ENCODE peak calls at places on chromosomes 4 and X, in five cellular contexts. One of them, this sample, is unnamed. For H3K4me1 and H3K9me3, the result is how much of the 10 kb centered on the place peaks cover.

GRCh38 chrX:3639236-3639635 is 74.2 kb downstream of the PRKX start:
- DNase-seq in mammary epithelial cell: no peak
- DNase-seq in gastrocnemius medialis: no peak
- DNase-seq in heart left ventricle: no peak
- DNase-seq in right lobe of liver: no peak
- DNase-seq in this sample: no peak

GRCh38 chr4:38003102-38003501 is 42.9 kb downstream of the PTTG2 start:
- DNase-seq in mammary epithelial cell: no peak
- DNase-seq in gastrocnemius medialis: no peak
- DNase-seq in heart left ventricle: no peak
- DNase-seq in right lobe of liver: no peak
- DNase-seq in this sample: no peak

GRCh38 chr4:103098331-103098730 is 1.3 kb downstream of the BDH2 start:
- DNase-seq in mammary epithelial cell: no peak
- DNase-seq in gastrocnemius medialis: no peak
- DNase-seq in heart left ventricle: no peak
- DNase-seq in right lobe of liver: no peak
- DNase-seq in this sample: no peak

GRCh38 chr4:47155907-47156306 is 124.5 kb downstream of the GABRB1 start:
- DNase-seq in mammary epithelial cell: no peak
- DNase-seq in gastrocnemius medialis: no peak
- DNase-seq in heart left ventricle: no peak
- DNase-seq in right lobe of liver: no peak
- DNase-seq in this sample: no peak

GRCh38 chrX:145405012-145405411 is 157.7 kb downstream of the SPANXN1 start:
- DNase-seq in mammary epithelial cell: peak
- DNase-seq in gastrocnemius medialis: no peak
- DNase-seq in heart left ventricle: no peak
- DNase-seq in right lobe of liver: no peak
- DNase-seq in this sample: no peak

GRCh38 chr4:6271701-6272465 is 2.2 kb downstream of the WFS1 start:
- DNase-seq in mammary epithelial cell: no peak
- DNase-seq in gastrocnemius medialis: peak
- DNase-seq in heart left ventricle: peak
- DNase-seq in right lobe of liver: peak
- DNase-seq in this sample: no peak

GRCh38 chr4:159006202-159006601 is 96.7 kb upstream of the RAPGEF2 start:
- DNase-seq in mammary epithelial cell: peak
- DNase-seq in gastrocnemius medialis: no peak
- DNase-seq in heart left ventricle: no peak
- DNase-seq in right lobe of liver: no peak
- DNase-seq in this sample: no peak

GRCh38 chr4:126647756-126648396 is 984.9 kb upstream of the INTU start:
- DNase-seq in mammary epithelial cell: no peak
- DNase-seq in gastrocnemius medialis: no peak
- DNase-seq in heart left ventricle: no peak
- DNase-seq in right lobe of liver: no peak
- DNase-seq in this sample: no peak

GRCh38 chr4:139015269-139015947 is at the start of gene NOCT:
- DNase-seq in mammary epithelial cell: peak
- DNase-seq in gastrocnemius medialis: peak
- DNase-seq in heart left ventricle: peak
- DNase-seq in right lobe of liver: peak
- DNase-seq in this sample: peak

GRCh38 chr4:105496899-105497298 is 23.0 kb upstream of the PPA2 start:
- DNase-seq in mammary epithelial cell: no peak
- DNase-seq in gastrocnemius medialis: no peak
- DNase-seq in heart left ventricle: no peak
- DNase-seq in right lobe of liver: no peak
- DNase-seq in this sample: no peak

DNA sequence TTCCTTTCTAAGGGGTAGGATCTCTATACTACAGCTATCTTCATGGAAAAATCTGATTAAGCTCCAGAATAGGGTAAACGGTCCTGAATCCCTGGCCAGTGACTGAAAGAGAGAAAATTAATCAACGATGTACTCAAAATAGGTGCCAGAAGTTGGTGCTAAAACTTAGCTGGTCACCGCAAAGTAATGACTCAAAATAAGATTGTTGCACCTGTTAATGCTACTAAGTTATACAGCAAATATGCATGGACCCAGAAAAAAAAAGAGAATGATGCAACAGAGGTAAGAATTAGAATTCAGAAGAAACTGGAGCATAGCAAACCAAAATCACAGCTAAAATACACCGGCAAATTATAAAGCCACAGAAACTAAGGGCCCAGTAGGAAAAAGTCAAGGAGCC is 239.7 kb upstream of the FAM241A start:
- DNase-seq in mammary epithelial cell: no peak
- DNase-seq in gastrocnemius medialis: no peak
- DNase-seq in heart left ventricle: no peak
- DNase-seq in right lobe of liver: no peak
- DNase-seq in this sample: no peak
- H3K4me3 ChIP-seq in mammary epithelial cell: no peak
- H3K4me3 ChIP-seq in gastrocnemius medialis: no peak
- H3K4me3 ChIP-seq in heart left ventricle: no peak
- H3K4me3 ChIP-seq in right lobe of liver: no peak
- H3K4me3 ChIP-seq in this sample: no peak

DNA sequence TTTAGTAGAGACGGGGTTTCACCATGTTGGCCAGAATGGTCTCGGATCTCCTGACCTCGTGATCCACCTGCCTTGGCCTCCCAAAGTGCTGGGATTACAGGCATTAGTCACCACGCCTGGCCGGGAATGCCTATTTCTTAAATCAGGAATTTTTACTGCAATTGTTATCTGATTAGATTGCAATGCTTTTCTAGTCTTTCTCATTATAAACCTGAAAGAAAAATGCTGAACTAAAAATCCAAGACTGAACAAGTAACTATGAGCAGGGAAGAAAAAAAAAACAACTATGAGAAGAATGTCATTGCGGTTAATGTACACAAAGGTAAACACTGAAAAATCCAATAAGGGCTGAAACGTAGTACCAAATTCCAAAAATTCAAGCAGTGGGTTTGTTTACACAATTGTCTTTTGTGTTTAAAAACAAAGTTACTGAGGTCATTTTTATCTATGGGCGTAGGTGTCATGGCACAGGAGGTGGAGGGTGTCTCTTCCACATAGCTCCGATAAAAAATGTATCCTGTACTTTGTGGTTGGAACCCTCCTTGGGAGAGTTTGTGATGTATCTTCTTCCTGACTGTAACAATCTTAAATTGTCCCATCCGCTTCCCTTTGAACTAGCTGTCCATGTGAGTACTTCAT is 11.0 kb upstream of the TMEM156 start:
- DNase-seq in mammary epithelial cell: peak
- DNase-seq in gastrocnemius medialis: no peak
- DNase-seq in heart left ventricle: no peak
- DNase-seq in right lobe of liver: peak
- DNase-seq in this sample: no peak
- H3K4me1 ChIP-seq in mammary epithelial cell: under half
- H3K4me1 ChIP-seq in gastrocnemius medialis: under half
- H3K4me1 ChIP-seq in heart left ventricle: under half
- H3K4me1 ChIP-seq in right lobe of liver: under half
- H3K4me1 ChIP-seq in this sample: under half

GRCh38 chr4:179678093-179678804 is 2236.0 kb upstream of the AGA start:
- DNase-seq in mammary epithelial cell: no peak
- DNase-seq in gastrocnemius medialis: no peak
- DNase-seq in heart left ventricle: no peak
- DNase-seq in right lobe of liver: no peak
- DNase-seq in this sample: no peak
- H3K9me3 ChIP-seq in mammary epithelial cell: under half
- H3K9me3 ChIP-seq in gastrocnemius medialis: under half
- H3K9me3 ChIP-seq in heart left ventricle: under half
- H3K9me3 ChIP-seq in right lobe of liver: under half
- H3K9me3 ChIP-seq in this sample: under half

DNA sequence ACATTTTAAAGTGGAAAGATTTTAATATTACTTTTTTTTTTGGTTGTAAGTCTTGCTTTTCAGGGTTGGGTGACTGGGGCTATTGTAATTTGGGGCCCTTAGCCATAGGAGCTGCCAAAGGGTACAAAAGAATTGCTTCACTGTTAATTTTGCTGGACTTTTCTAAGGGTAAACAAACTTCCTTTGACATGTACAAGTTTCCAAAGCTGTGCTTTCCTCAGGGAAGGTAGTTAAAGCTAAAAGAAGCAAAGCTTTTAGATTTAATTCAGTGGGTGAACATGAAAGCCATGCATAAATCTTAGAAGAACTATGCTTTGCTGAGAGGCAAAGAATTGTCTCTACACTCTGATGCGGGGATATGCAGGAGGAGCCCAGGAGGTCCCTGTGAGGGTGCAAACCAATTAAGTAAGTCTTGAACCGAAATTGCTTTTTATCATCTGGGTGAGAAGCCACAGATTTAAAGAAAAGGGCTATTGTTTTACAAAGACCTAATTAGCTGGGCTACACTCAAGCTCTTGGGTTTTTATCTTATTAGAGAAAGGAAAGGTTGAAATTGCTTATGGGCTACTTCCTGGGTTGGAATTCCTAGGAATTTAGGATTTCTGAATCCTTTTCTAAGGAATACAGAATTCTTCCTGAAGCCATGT is 188.6 kb upstream of the ANK2 start:
- DNase-seq in mammary epithelial cell: no peak
- DNase-seq in gastrocnemius medialis: no peak
- DNase-seq in heart left ventricle: no peak
- DNase-seq in right lobe of liver: no peak
- DNase-seq in this sample: no peak
- H3K4me3 ChIP-seq in mammary epithelial cell: no peak
- H3K4me3 ChIP-seq in gastrocnemius medialis: no peak
- H3K4me3 ChIP-seq in heart left ventricle: no peak
- H3K4me3 ChIP-seq in right lobe of liver: no peak
- H3K4me3 ChIP-seq in this sample: no peak

DNA sequence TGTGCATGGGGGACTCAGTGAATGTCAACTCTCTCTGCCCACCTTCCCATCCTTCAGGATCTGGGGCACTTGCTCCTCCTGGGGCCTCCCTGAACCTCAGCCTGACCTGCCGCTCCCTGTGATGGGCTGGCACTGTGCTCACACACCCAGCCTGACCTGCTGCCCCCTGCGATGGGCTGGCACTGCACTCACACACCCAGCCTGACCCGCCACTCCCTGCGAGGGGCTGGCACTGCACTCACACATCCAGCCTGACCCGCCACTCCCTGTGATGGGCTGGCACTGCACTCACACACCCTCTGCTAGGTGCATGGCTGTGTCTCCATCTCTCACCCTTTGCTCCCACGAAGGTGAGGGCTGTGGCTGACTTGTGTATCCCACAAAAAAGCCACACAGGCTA is 103.4 kb downstream of the ABLIM2 start:
- DNase-seq in mammary epithelial cell: no peak
- DNase-seq in gastrocnemius medialis: no peak
- DNase-seq in heart left ventricle: no peak
- DNase-seq in right lobe of liver: no peak
- DNase-seq in this sample: no peak
- H3K4me1 ChIP-seq in mammary epithelial cell: under half
- H3K4me1 ChIP-seq in gastrocnemius medialis: under half
- H3K4me1 ChIP-seq in heart left ventricle: under half
- H3K4me1 ChIP-seq in right lobe of liver: under half
- H3K4me1 ChIP-seq in this sample: under half

DNA sequence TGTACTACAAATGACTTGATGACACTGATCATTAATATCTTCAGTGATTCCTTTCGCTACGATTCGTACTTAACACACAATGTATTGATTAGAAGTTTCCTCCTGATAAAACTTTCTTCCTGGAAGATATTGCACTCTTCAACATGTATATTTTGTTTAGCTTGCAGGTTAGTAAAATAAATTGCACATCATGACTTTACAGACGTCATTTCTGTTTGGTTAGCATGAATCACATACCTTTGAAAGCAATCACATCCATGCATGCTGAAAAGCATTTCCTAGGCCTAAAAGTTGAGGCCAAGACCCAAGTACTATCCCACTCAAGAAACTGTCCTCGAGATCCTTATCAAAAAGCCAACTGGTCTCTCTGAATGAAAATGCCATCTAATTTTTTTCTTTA is 1841.0 kb upstream of the PCDH7 start:
- DNase-seq in mammary epithelial cell: no peak
- DNase-seq in gastrocnemius medialis: no peak
- DNase-seq in heart left ventricle: no peak
- DNase-seq in right lobe of liver: no peak
- DNase-seq in this sample: no peak
- H3K9me3 ChIP-seq in mammary epithelial cell: under half
- H3K9me3 ChIP-seq in gastrocnemius medialis: under half
- H3K9me3 ChIP-seq in heart left ventricle: under half
- H3K9me3 ChIP-seq in right lobe of liver: under half
- H3K9me3 ChIP-seq in this sample: under half

GRCh38 chr4:110619001-110619350 is 3.9 kb downstream of the PITX2 start:
- DNase-seq in mammary epithelial cell: no peak
- DNase-seq in gastrocnemius medialis: no peak
- DNase-seq in heart left ventricle: no peak
- DNase-seq in right lobe of liver: no peak
- DNase-seq in this sample: no peak

GRCh38 chr4:110618091-110619000 is 4.5 kb downstream of the PITX2 start:
- DNase-seq in mammary epithelial cell: no peak
- DNase-seq in gastrocnemius medialis: peak
- DNase-seq in heart left ventricle: no peak
- DNase-seq in right lobe of liver: no peak
- DNase-seq in this sample: no peak

GRCh38 chr4:110620352-110621327 is 2.2 kb downstream of the PITX2 start:
- DNase-seq in mammary epithelial cell: no peak
- DNase-seq in gastrocnemius medialis: peak
- DNase-seq in heart left ventricle: no peak
- DNase-seq in right lobe of liver: peak
- DNase-seq in this sample: no peak

GRCh38 chr4:110621328-110621812 is 1.5 kb downstream of the PITX2 start:
- DNase-seq in mammary epithelial cell: no peak
- DNase-seq in gastrocnemius medialis: peak
- DNase-seq in heart left ventricle: no peak
- DNase-seq in right lobe of liver: no peak
- DNase-seq in this sample: no peak

GRCh38 chr4:110619401-110620247 is 3.3 kb downstream of the PITX2 start:
- DNase-seq in mammary epithelial cell: no peak
- DNase-seq in gastrocnemius medialis: peak
- DNase-seq in heart left ventricle: no peak
- DNase-seq in right lobe of liver: no peak
- DNase-seq in this sample: no peak
- H3K4me3 ChIP-seq in mammary epithelial cell: no peak
- H3K4me3 ChIP-seq in gastrocnemius medialis: peak
- H3K4me3 ChIP-seq in heart left ventricle: no peak
- H3K4me3 ChIP-seq in right lobe of liver: no peak
- H3K4me3 ChIP-seq in this sample: peak

GRCh38 chr4:76209876-76210275 is 3.7 kb downstream of the SCARB2 start:
- DNase-seq in mammary epithelial cell: no peak
- DNase-seq in gastrocnemius medialis: no peak
- DNase-seq in heart left ventricle: no peak
- DNase-seq in right lobe of liver: no peak
- DNase-seq in this sample: no peak
- H3K4me1 ChIP-seq in mammary epithelial cell: under half
- H3K4me1 ChIP-seq in gastrocnemius medialis: half or more
- H3K4me1 ChIP-seq in heart left ventricle: half or more
- H3K4me1 ChIP-seq in right lobe of liver: under half
- H3K4me1 ChIP-seq in this sample: half or more

GRCh38 chr4:140174535-140174934 is 20.6 kb upstream of the MAML3 start:
- DNase-seq in mammary epithelial cell: no peak
- DNase-seq in gastrocnemius medialis: no peak
- DNase-seq in heart left ventricle: no peak
- DNase-seq in right lobe of liver: no peak
- DNase-seq in this sample: no peak
- H3K9me3 ChIP-seq in mammary epithelial cell: under half
- H3K9me3 ChIP-seq in gastrocnemius medialis: under half
- H3K9me3 ChIP-seq in heart left ventricle: under half
- H3K9me3 ChIP-seq in right lobe of liver: under half
- H3K9me3 ChIP-seq in this sample: under half

This sample was measured in thoracic aorta.